ENCODE peak calls at places on chromosomes 5 and 9, in nine cellular contexts. B is COR-L47; A is uterus; J is epithelial cell of esophagus; R is HCT116; Y is Ammon's horn; O is SW480; H is activated CD4-positive, alpha-beta T cell treated with anti-CD3 and anti-CD28 coated beads, Interleukin-2, amount 50 U/mL, for 1 hour; S is NCI-H1436. U is an unnamed sample.

GRCh38 chr5:171907731-171908343 is 98.6 kb downstream of the FBXW11 start:
- DNase-seq in B (peak), A (peak), J (peak), R (peak), Y (peak), O (peak), H (peak), S (peak), U (peak)

GRCh38 chr9:129344623-129345495 is 166.8 kb upstream of the IER5L start:
- DNase-seq in B (no peak), A (no peak), J (no peak), R (no peak), Y (peak), O (no peak), H (no peak), S (no peak), U (peak)

GRCh38 chr9:36991516-36992134 is 42.4 kb downstream of the PAX5 start:
- DNase-seq in B (peak), A (no peak), J (peak), R (peak), Y (no peak), O (peak), H (peak), S (no peak), U (no peak)

GRCh38 chr9:131266301-131267229 is 9.7 kb downstream of the FAM78A start:
- DNase-seq in B (no peak), A (no peak), J (peak), R (no peak), Y (peak), O (no peak), H (no peak), S (no peak), U (no peak)

GRCh38 chr5:17069995-17070405 is 133.9 kb upstream of the MYO10 start:
- DNase-seq in B (no peak), A (no peak), J (peak), R (peak), Y (no peak), O (peak), H (no peak), S (no peak), U (no peak)

GRCh38 chr5:58107704-58108103 is 352.2 kb downstream of the PLK2 start:
- DNase-seq in B (no peak), A (no peak), J (peak), R (no peak), Y (no peak), O (no peak), H (no peak), S (no peak), U (no peak)

GRCh38 chr9:37800631-37801286 is at the start of gene DCAF10:
- DNase-seq in B (peak), A (peak), J (peak), R (peak), Y (peak), O (peak), H (peak), S (peak), U (peak)

GRCh38 chr9:28909526-28909925 is 1336.2 kb upstream of the C9orf72 start:
- DNase-seq in B (no peak), A (no peak), J (peak), R (no peak), Y (no peak), O (no peak), H (no peak), S (no peak), U (no peak)

GRCh38 chr5:172086312-172086975 is 80.0 kb upstream of the FBXW11 start:
- DNase-seq in B (no peak), A (no peak), J (no peak), R (no peak), Y (no peak), O (no peak), H (no peak), S (no peak), U (no peak)

GRCh38 chr9:13942695-13943094 is 371.2 kb downstream of the NFIB start:
- DNase-seq in B (no peak), A (peak), J (peak), R (no peak), Y (peak), O (peak), H (no peak), S (no peak), U (no peak)

GRCh38 chr9:68751556-68751955 is 46.5 kb downstream of the PIP5K1B start:
- DNase-seq in B (no peak), A (no peak), J (no peak), R (no peak), Y (no peak), O (no peak), H (no peak), S (no peak), U (no peak)

GRCh38 chr5:342501-343460 is 21.3 kb downstream of the AHRR start:
- DNase-seq in B (no peak), A (no peak), J (no peak), R (no peak), Y (no peak), O (no peak), H (no peak), S (no peak), U (no peak)

GRCh38 chr5:116573617-116574431 is 799 bp downstream of the SEMA6A start:
- DNase-seq in B (peak), A (no peak), J (peak), R (no peak), Y (peak), O (peak), H (no peak), S (no peak), U (no peak)

GRCh38 chr9:1837453-1838084 is 177.6 kb upstream of the SMARCA2 start:
- DNase-seq in B (no peak), A (no peak), J (peak), R (no peak), Y (peak), O (peak), H (no peak), S (no peak), U (peak)

GRCh38 chr9:113139953-113140352 is 10.9 kb upstream of the SLC31A2 start:
- DNase-seq in B (no peak), A (no peak), J (no peak), R (no peak), Y (peak), O (no peak), H (no peak), S (no peak), U (no peak)

GRCh38 chr5:157886796-157887380 is 27.9 kb upstream of the CLINT1 start:
- DNase-seq in B (no peak), A (no peak), J (no peak), R (no peak), Y (no peak), O (no peak), H (no peak), S (no peak), U (no peak)

GRCh38 chr9:6692891-6693361 is 47.4 kb upstream of the GLDC start:
- DNase-seq in B (no peak), A (no peak), J (no peak), R (no peak), Y (peak), O (no peak), H (no peak), S (no peak), U (no peak)

GRCh38 chr5:58108507-58108906 is 351.4 kb downstream of the PLK2 start:
- DNase-seq in B (no peak), A (no peak), J (no peak), R (no peak), Y (no peak), O (no peak), H (no peak), S (no peak), U (no peak)

GRCh38 chr9:126693428-126693931 is 79.8 kb downstream of the LMX1B start:
- DNase-seq in B (no peak), A (no peak), J (no peak), R (no peak), Y (no peak), O (no peak), H (no peak), S (no peak), U (no peak)

GRCh38 chr5:78666041-78666444 is 17.5 kb upstream of the LHFPL2 start:
- DNase-seq in B (peak), A (no peak), J (no peak), R (no peak), Y (no peak), O (no peak), H (no peak), S (no peak), U (peak)

GRCh38 chr9:126499911-126500599 is 113.7 kb upstream of the LMX1B start:
- DNase-seq in B (no peak), A (no peak), J (no peak), R (no peak), Y (no peak), O (no peak), H (no peak), S (no peak), U (no peak)

GRCh38 chr5:142716963-142717362 is 31.1 kb upstream of the FGF1 start:
- DNase-seq in B (peak), A (no peak), J (peak), R (peak), Y (peak), O (peak), H (peak), S (peak), U (peak)

GRCh38 chr9:68548241-68548640 is 7.6 kb upstream of the TMEM252 start:
- DNase-seq in B (no peak), A (no peak), J (no peak), R (no peak), Y (no peak), O (no peak), H (no peak), S (no peak), U (no peak)

GRCh38 chr5:109819878-109820277 is 130.2 kb downstream of the MAN2A1 start:
- DNase-seq in B (no peak), A (no peak), J (no peak), R (no peak), Y (no peak), O (no peak), H (no peak), S (no peak), U (no peak)

GRCh38 chr5:175597718-175598117 is 60.2 kb upstream of the HRH2 start:
- DNase-seq in B (no peak), A (no peak), J (no peak), R (no peak), Y (no peak), O (no peak), H (no peak), S (no peak), U (no peak)